ENCODE peak calls at places on chromosomes 3 and 15, in four cellular contexts. J, L, S and C are unnamed samples.

GRCh38 chr15:89326316-89326715 is 8.3 kb downstream of the POLG start:
- DNase-seq in S (no peak), J (no peak), L (no peak), C (no peak)

GRCh38 chr15:60782316-60782715 is 303.4 kb upstream of the ICE2 start:
- DNase-seq in S (no peak), J (no peak), L (no peak), C (no peak)

GRCh38 chr3:155791190-155791589 is 14.9 kb downstream of the C3orf33 start:
- DNase-seq in L (no peak), S (no peak), J (no peak), C (no peak)

GRCh38 chr15:40917585-40917984 is 11.6 kb upstream of the DLL4 start:
- DNase-seq in L (no peak), J (no peak), S (no peak), C (no peak)

GRCh38 chr3:77014236-77014635 is 25.7 kb upstream of the ROBO2 start:
- DNase-seq in S (no peak), J (no peak), L (no peak), C (no peak)

GRCh38 chr15:88681610-88682221 is 42.9 kb downstream of the ISG20 start:
- DNase-seq in L (no peak), S (peak), J (no peak), C (no peak)

GRCh38 chr3:142028174-142028833 is 121.0 kb downstream of the TFDP2 start:
- DNase-seq in J (peak), S (no peak), L (peak), C (no peak)

GRCh38 chr3:57952651-57953050 is 55.6 kb upstream of the FLNB start:
- DNase-seq in S (no peak), L (no peak), J (no peak), C (no peak)

GRCh38 chr3:1348547-1348946 is 255.7 kb downstream of the CNTN6 start:
- DNase-seq in S (no peak), J (no peak), L (no peak), C (no peak)

GRCh38 chr3:2098398-2099027 is at the start of gene CNTN4:
- DNase-seq in L (peak), S (peak), J (no peak), C (peak)

GRCh38 chr15:78810377-78811123 is 714 bp downstream of the ADAMTS7 start:
- DNase-seq in L (peak), S (no peak), J (no peak), C (peak)

GRCh38 chr3:141278196-141279073 is 46.8 kb downstream of the PXYLP1 start:
- DNase-seq in L (no peak), J (no peak), S (no peak), C (no peak)

GRCh38 chr3:149406244-149406752 is 28.8 kb upstream of the TM4SF1 start:
- DNase-seq in L (no peak), S (no peak), J (no peak), C (no peak)

GRCh38 chr3:149403443-149403842 is 26.0 kb upstream of the TM4SF1 start:
- DNase-seq in S (no peak), J (no peak), L (no peak), C (no peak)

GRCh38 chr3:149409351-149409750 is 31.9 kb upstream of the TM4SF1 start:
- DNase-seq in L (no peak), S (no peak), J (no peak), C (no peak)

GRCh38 chr3:149411583-149411982 is 34.1 kb upstream of the TM4SF1 start:
- DNase-seq in S (no peak), J (no peak), L (no peak), C (no peak)

DNA sequence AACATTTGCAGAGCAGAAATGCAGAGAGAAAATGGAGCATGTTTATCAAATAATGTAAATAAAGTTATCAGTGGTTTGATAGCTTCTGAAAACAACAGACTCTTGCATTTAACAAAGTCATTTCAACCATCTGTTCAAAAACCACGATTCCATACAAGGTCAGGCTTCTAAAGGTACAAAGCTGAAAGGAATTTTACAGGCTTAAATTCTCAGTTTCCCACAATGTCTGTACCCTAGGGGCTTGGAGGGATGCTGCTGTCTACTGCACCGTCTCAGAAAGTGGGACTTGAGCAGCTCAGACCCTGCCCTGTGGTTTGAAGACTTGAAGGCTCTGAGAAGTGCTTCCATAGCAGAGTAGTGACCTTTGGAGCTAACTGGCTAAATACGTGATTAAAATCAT is 30.4 kb upstream of the TM4SF1 start:
- DNase-seq in S (peak), J (no peak), L (no peak), C (no peak)
- TF ChIP-seq POLR2AphosphoS5 in S (no peak), J (no peak), L (no peak), C (no peak)

DNA sequence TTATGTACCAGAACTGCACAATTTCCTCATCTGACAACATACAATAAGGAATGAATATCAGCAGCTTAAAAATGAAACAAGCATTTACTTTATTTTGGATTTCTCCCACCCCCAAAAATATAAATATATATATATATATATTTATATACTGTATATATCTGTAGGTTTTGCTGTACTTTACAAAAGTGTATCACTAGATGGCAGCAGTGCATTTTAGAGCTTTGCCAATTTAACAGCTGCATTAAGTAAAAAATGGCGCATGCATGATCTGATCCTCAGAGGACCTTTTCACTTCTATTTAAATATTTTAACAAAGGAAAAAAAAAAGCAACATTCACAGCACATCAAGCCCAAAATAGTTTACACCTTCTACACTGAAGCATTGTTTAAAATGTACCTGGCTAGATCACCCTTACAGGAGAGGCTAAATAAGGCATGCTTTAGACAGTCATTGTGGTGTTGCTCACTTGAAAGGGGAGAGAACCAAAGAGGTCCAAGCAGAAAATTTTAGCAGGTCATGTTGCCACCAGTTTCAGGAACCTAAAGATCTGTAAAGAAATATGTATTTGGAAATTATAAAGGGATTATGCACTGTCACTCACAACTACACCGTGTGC is 72.6 kb downstream of the NPTN start:
- DNase-seq in J (peak), L (no peak), S (peak), C (no peak)
- TF ChIP-seq TAF1 in J (no peak), L (no peak), S (no peak), C (no peak)

GRCh38 chr15:69734699-69735098 is 282.1 kb downstream of the RPLP1 start:
- DNase-seq in J (no peak), L (no peak), S (no peak), C (no peak)
- TF ChIP-seq POLR2AphosphoS5 in J (no peak), L (no peak), S (no peak), C (no peak)

GRCh38 chr3:124163689-124164088 is 171.8 kb upstream of the ROPN1 start:
- DNase-seq in S (peak), J (no peak), L (no peak), C (no peak)

GRCh38 chr3:124172297-124172696 is 180.4 kb upstream of the ROPN1 start:
- DNase-seq in J (no peak), L (no peak), S (no peak), C (no peak)

GRCh38 chr3:124172846-124173245 is 180.9 kb upstream of the ROPN1 start:
- DNase-seq in S (no peak), L (no peak), J (no peak), C (no peak)

DNA sequence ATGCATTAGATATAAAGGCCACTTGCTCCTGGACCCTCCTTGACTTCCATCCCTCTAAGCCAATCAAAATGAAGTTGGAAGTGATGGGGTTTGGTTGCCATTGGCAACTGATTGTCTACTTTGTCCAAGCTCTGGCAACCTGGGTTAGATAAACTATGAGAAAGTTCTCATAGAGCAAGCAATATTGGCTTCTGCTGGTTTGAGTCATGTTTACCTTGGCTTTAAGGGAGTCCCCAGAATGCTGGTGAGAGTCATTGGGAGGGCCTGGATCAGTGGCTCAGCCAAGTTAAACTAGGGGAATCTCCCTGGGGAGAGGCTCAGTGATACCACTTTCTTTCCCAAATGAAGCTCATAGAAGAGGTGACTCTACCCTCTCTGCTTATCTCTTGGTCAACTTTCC is 176.3 kb upstream of the ROPN1 start:
- DNase-seq in J (no peak), L (no peak), S (no peak), C (no peak)
- TF ChIP-seq TAF1 in J (no peak), L (no peak), S (no peak), C (no peak)

DNA sequence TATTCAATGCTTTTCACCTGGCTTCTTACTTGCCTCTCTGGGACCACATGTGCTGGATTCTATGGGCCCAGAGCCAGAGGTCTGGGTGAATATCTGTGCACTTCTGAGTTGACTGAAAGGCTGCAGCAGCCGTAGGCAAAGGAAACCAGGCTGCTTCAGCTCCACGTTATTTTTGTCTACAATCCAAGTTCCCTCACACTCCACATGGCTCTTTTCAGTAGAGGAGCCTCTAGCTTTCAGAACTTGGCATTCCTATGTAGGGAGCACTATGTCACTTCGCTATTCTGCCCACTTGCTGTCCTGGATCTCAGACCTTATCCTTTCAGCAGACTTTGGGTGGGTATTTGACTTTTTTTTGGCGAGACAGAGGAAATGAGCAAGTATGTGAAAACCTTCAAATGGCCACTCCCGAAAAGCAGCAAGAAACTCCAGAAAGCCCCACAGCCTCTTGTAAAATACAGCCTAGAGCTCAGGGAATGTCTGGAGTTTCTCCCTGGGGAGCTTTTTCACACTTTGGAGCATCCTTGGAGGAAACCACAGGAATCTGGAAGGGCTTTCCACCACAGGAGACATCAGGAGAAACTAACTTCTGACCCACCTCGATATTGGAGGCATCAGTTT is 80.9 kb downstream of the DUT start:
- DNase-seq in L (no peak), J (no peak), S (no peak), C (no peak)
- TF ChIP-seq POLR2AphosphoS5 in L (no peak), J (no peak), S (no peak), C (no peak)

GRCh38 chr15:38524156-38524555 is 40.5 kb downstream of the RASGRP1 start:
- DNase-seq in L (no peak), S (no peak), J (no peak), C (no peak)
- TF ChIP-seq TAF1 in L (no peak), S (no peak), J (no peak), C (no peak)

GRCh38 chr3:106126016-106126525 is 257.3 kb upstream of the CBLB start:
- DNase-seq in J (no peak), S (no peak), L (no peak), C (no peak)

GRCh38 chr3:106126836-106127235 is 258.0 kb upstream of the CBLB start:
- DNase-seq in J (no peak), L (no peak), S (no peak), C (no peak)

GRCh38 chr3:106121491-106122289 is 252.9 kb upstream of the CBLB start:
- DNase-seq in J (no peak), L (no peak), S (no peak), C (no peak)

GRCh38 chr3:106120334-106120733 is 251.5 kb upstream of the CBLB start:
- DNase-seq in J (no peak), S (no peak), L (no peak), C (no peak)

GRCh38 chr3:106124818-106125217 is 256.0 kb upstream of the CBLB start:
- DNase-seq in L (no peak), S (no peak), J (no peak), C (no peak)
- TF ChIP-seq POLR2AphosphoS5 in L (no peak), S (no peak), J (no peak), C (no peak)

DNA sequence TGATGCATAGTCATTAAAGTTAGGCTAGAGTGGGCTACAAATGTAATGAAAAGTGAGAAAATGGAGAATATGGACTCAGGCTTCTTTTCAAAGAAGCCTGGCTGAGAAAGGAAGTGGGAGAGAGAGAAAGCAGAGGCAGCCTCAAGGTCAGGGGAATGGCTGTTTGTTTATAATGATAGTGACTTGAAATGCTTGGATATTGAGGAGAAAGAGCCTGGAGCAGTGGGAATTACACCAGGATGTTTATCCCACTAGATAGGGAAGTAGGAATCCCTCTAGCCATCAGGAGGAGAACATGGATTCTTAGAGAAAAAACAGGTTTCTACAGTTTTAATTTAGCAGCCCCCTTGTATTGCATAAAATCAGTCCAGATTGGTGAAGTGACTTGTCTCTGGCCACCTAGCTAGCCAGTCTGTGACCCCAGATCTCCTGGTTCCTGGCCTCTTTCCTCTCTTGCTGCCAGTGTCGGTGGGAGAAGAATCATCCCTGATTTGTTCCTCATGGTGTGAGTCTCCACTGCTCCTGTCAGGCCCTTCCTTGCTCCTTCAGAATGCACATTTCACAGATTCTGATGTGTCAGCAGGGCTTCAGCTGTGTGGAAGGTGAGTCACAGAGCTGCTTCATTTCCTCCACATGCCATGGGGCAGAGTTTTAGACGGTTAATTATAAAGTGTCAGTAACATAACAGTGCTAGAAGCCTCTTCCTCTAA is 32.9 kb downstream of the SEMA6D start:
- DNase-seq in L (no peak), J (no peak), S (no peak), C (no peak)
- TF ChIP-seq TAF1 in L (no peak), J (no peak), S (no peak), C (no peak)

GRCh38 chr15:75168374-75168773 is 33.3 kb upstream of the C15orf39 start:
- DNase-seq in L (no peak), S (no peak), J (no peak), C (no peak)
- TF ChIP-seq POLR2AphosphoS5 in L (no peak), S (no peak), J (no peak), C (no peak)

GRCh38 chr3:135898774-135899173 is 66.8 kb upstream of the PPP2R3A start:
- DNase-seq in L (no peak), S (no peak), J (no peak), C (no peak)
- TF ChIP-seq TAF1 in L (no peak), S (no peak), J (no peak), C (no peak)